ENCODE peak calls at places on chromosomes 13 and 19, in ten cellular contexts. One of them, this sample, is unnamed.

GRCh38 chr19:45496349-45496953 is 396 bp downstream of the RTN2 start:
- DNase-seq in ovary: peak
- DNase-seq in H1: no peak
- DNase-seq in sigmoid colon: no peak
- DNase-seq in HepG2: no peak
- DNase-seq in suprapubic skin: peak
- DNase-seq in transverse colon: no peak
- DNase-seq in tibial nerve: no peak
- DNase-seq in esophagus muscularis mucosa: no peak
- DNase-seq in SK-N-SH: peak
- DNase-seq in this sample: no peak

GRCh38 chr19:708154-709141 is at the start of gene PALM:
- DNase-seq in suprapubic skin: no peak
- DNase-seq in esophagus muscularis mucosa: no peak
- DNase-seq in HepG2: peak
- DNase-seq in SK-N-SH: peak
- DNase-seq in ovary: peak
- DNase-seq in H1: no peak
- DNase-seq in sigmoid colon: peak
- DNase-seq in transverse colon: no peak
- DNase-seq in tibial nerve: no peak
- DNase-seq in this sample: peak

GRCh38 chr19:871446-872265 is 12.2 kb downstream of the CFD start:
- DNase-seq in H1: no peak
- DNase-seq in HepG2: peak
- DNase-seq in suprapubic skin: no peak
- DNase-seq in transverse colon: no peak
- DNase-seq in ovary: peak
- DNase-seq in SK-N-SH: peak
- DNase-seq in esophagus muscularis mucosa: no peak
- DNase-seq in sigmoid colon: no peak
- DNase-seq in tibial nerve: no peak
- DNase-seq in this sample: no peak

GRCh38 chr19:43524922-43525835 is 1.8 kb downstream of the ETHE1 start:
- DNase-seq in HepG2: peak
- DNase-seq in transverse colon: peak
- DNase-seq in ovary: peak
- DNase-seq in sigmoid colon: peak
- DNase-seq in esophagus muscularis mucosa: no peak
- DNase-seq in suprapubic skin: no peak
- DNase-seq in tibial nerve: peak
- DNase-seq in H1: no peak
- DNase-seq in SK-N-SH: no peak
- DNase-seq in this sample: peak

GRCh38 chr19:32652893-32653625 is 21.9 kb downstream of the ANKRD27 start:
- DNase-seq in suprapubic skin: no peak
- DNase-seq in sigmoid colon: peak
- DNase-seq in tibial nerve: no peak
- DNase-seq in esophagus muscularis mucosa: no peak
- DNase-seq in H1: no peak
- DNase-seq in SK-N-SH: peak
- DNase-seq in HepG2: no peak
- DNase-seq in transverse colon: peak
- DNase-seq in ovary: peak
- DNase-seq in this sample: peak

GRCh38 chr13:46121597-46122163 is 16.8 kb upstream of the CPB2 start:
- DNase-seq in SK-N-SH: no peak
- DNase-seq in ovary: no peak
- DNase-seq in transverse colon: no peak
- DNase-seq in sigmoid colon: no peak
- DNase-seq in HepG2: peak
- DNase-seq in H1: no peak
- DNase-seq in esophagus muscularis mucosa: no peak
- DNase-seq in suprapubic skin: no peak
- DNase-seq in tibial nerve: no peak
- DNase-seq in this sample: no peak

GRCh38 chr13:74771964-74772363 is 637.8 kb upstream of the KLF12 start:
- DNase-seq in suprapubic skin: no peak
- DNase-seq in H1: no peak
- DNase-seq in tibial nerve: no peak
- DNase-seq in sigmoid colon: no peak
- DNase-seq in SK-N-SH: no peak
- DNase-seq in HepG2: no peak
- DNase-seq in transverse colon: no peak
- DNase-seq in ovary: no peak
- DNase-seq in esophagus muscularis mucosa: no peak
- DNase-seq in this sample: no peak

GRCh38 chr13:58953638-58954037 is 1210.1 kb downstream of the DIAPH3 start:
- DNase-seq in esophagus muscularis mucosa: no peak
- DNase-seq in SK-N-SH: no peak
- DNase-seq in tibial nerve: no peak
- DNase-seq in suprapubic skin: no peak
- DNase-seq in HepG2: no peak
- DNase-seq in H1: no peak
- DNase-seq in ovary: no peak
- DNase-seq in transverse colon: no peak
- DNase-seq in sigmoid colon: no peak
- DNase-seq in this sample: no peak

GRCh38 chr13:114146173-114146572 is 13.8 kb upstream of the RASA3 start:
- DNase-seq in transverse colon: no peak
- DNase-seq in suprapubic skin: peak
- DNase-seq in HepG2: no peak
- DNase-seq in esophagus muscularis mucosa: no peak
- DNase-seq in tibial nerve: peak
- DNase-seq in SK-N-SH: no peak
- DNase-seq in sigmoid colon: peak
- DNase-seq in ovary: no peak
- DNase-seq in H1: no peak
- DNase-seq in this sample: no peak
- TF ChIP-seq EP300 in transverse colon: no peak
- TF ChIP-seq EP300 in suprapubic skin: no peak
- TF ChIP-seq EP300 in HepG2: no peak
- TF ChIP-seq EP300 in esophagus muscularis mucosa: no peak
- TF ChIP-seq EP300 in tibial nerve: no peak
- TF ChIP-seq EP300 in SK-N-SH: no peak
- TF ChIP-seq EP300 in sigmoid colon: no peak
- TF ChIP-seq EP300 in ovary: no peak
- TF ChIP-seq EP300 in H1: no peak
- TF ChIP-seq EP300 in this sample: no peak

GRCh38 chr19:51539821-51540366 is 8.4 kb upstream of the SIGLEC6 start:
- DNase-seq in SK-N-SH: no peak
- DNase-seq in sigmoid colon: no peak
- DNase-seq in suprapubic skin: no peak
- DNase-seq in HepG2: no peak
- DNase-seq in ovary: no peak
- DNase-seq in H1: no peak
- DNase-seq in tibial nerve: no peak
- DNase-seq in transverse colon: no peak
- DNase-seq in esophagus muscularis mucosa: no peak
- DNase-seq in this sample: no peak

GRCh38 chr19:51530616-51531015 is 854 bp downstream of the SIGLEC6 start:
- DNase-seq in ovary: no peak
- DNase-seq in esophagus muscularis mucosa: no peak
- DNase-seq in transverse colon: no peak
- DNase-seq in H1: no peak
- DNase-seq in sigmoid colon: no peak
- DNase-seq in SK-N-SH: no peak
- DNase-seq in HepG2: no peak
- DNase-seq in suprapubic skin: no peak
- DNase-seq in tibial nerve: no peak
- DNase-seq in this sample: no peak

GRCh38 chr19:51531349-51532315 is at the start of gene SIGLEC6:
- DNase-seq in tibial nerve: peak
- DNase-seq in suprapubic skin: no peak
- DNase-seq in SK-N-SH: no peak
- DNase-seq in transverse colon: peak
- DNase-seq in esophagus muscularis mucosa: no peak
- DNase-seq in H1: no peak
- DNase-seq in sigmoid colon: peak
- DNase-seq in HepG2: no peak
- DNase-seq in ovary: no peak
- DNase-seq in this sample: peak

GRCh38 chr19:51535535-51535934 is 4.1 kb upstream of the SIGLEC6 start:
- DNase-seq in HepG2: no peak
- DNase-seq in tibial nerve: no peak
- DNase-seq in esophagus muscularis mucosa: no peak
- DNase-seq in suprapubic skin: no peak
- DNase-seq in sigmoid colon: no peak
- DNase-seq in ovary: no peak
- DNase-seq in SK-N-SH: no peak
- DNase-seq in transverse colon: no peak
- DNase-seq in H1: no peak
- DNase-seq in this sample: no peak
- TF ChIP-seq EP300 in HepG2: no peak
- TF ChIP-seq EP300 in tibial nerve: no peak
- TF ChIP-seq EP300 in esophagus muscularis mucosa: no peak
- TF ChIP-seq EP300 in suprapubic skin: no peak
- TF ChIP-seq EP300 in sigmoid colon: no peak
- TF ChIP-seq EP300 in ovary: no peak
- TF ChIP-seq EP300 in SK-N-SH: no peak
- TF ChIP-seq EP300 in transverse colon: no peak
- TF ChIP-seq EP300 in H1: no peak
- TF ChIP-seq EP300 in this sample: no peak

DNA sequence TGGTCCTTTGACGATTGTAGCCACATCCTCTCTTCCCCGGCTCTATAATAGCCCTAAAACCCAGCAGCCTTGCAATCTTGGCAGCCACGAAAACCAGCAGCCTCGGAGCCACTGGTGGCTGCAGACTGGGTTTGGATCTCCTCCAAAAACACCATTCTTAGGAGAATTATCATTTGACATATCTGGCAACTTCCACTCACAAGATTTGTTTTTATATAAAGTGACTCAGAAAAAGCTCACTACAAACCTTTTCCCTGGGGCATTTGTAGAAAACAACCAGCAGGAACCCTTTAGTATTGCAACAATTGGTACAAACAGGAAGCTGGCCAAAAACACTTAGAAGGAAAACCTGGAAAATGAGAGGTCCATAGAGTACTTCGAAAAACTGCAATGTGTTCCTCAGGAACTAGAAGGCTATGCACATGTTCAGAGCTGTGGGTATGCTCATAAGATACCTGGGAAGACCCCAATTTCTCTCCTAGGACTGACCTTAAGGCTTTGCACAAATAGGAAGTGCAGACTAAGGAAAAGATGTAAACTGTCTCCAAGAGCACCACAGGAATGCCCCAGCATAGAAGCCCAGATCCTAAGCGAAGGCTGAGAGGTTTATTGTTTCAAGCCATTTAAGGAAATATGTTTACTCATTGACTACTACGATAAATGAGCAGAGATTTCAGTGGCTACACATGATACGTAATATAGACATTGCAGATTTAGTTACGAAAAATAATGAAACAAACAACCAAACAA is 71.2 kb downstream of the MYO16 start:
- DNase-seq in sigmoid colon: no peak
- DNase-seq in tibial nerve: no peak
- DNase-seq in suprapubic skin: no peak
- DNase-seq in HepG2: no peak
- DNase-seq in esophagus muscularis mucosa: no peak
- DNase-seq in SK-N-SH: no peak
- DNase-seq in ovary: no peak
- DNase-seq in H1: no peak
- DNase-seq in transverse colon: no peak
- DNase-seq in this sample: no peak
- TF ChIP-seq EP300 in sigmoid colon: no peak
- TF ChIP-seq EP300 in tibial nerve: no peak
- TF ChIP-seq EP300 in suprapubic skin: no peak
- TF ChIP-seq EP300 in HepG2: no peak
- TF ChIP-seq EP300 in esophagus muscularis mucosa: no peak
- TF ChIP-seq EP300 in SK-N-SH: no peak
- TF ChIP-seq EP300 in ovary: no peak
- TF ChIP-seq EP300 in H1: no peak
- TF ChIP-seq EP300 in transverse colon: no peak
- TF ChIP-seq EP300 in this sample: no peak

GRCh38 chr19:49324801-49325491 is at the start of gene SLC6A16:
- DNase-seq in SK-N-SH: no peak
- DNase-seq in HepG2: no peak
- DNase-seq in suprapubic skin: no peak
- DNase-seq in sigmoid colon: no peak
- DNase-seq in ovary: no peak
- DNase-seq in esophagus muscularis mucosa: peak
- DNase-seq in transverse colon: no peak
- DNase-seq in H1: no peak
- DNase-seq in tibial nerve: no peak
- DNase-seq in this sample: no peak

GRCh38 chr19:49328741-49329140 is 3.8 kb upstream of the SLC6A16 start:
- DNase-seq in sigmoid colon: no peak
- DNase-seq in ovary: no peak
- DNase-seq in HepG2: no peak
- DNase-seq in esophagus muscularis mucosa: peak
- DNase-seq in suprapubic skin: no peak
- DNase-seq in transverse colon: no peak
- DNase-seq in H1: no peak
- DNase-seq in SK-N-SH: no peak
- DNase-seq in tibial nerve: no peak
- DNase-seq in this sample: no peak

GRCh38 chr19:49326165-49326704 is 1.2 kb upstream of the SLC6A16 start:
- DNase-seq in ovary: no peak
- DNase-seq in transverse colon: no peak
- DNase-seq in SK-N-SH: no peak
- DNase-seq in sigmoid colon: no peak
- DNase-seq in HepG2: no peak
- DNase-seq in suprapubic skin: no peak
- DNase-seq in tibial nerve: no peak
- DNase-seq in esophagus muscularis mucosa: peak
- DNase-seq in H1: no peak
- DNase-seq in this sample: no peak

GRCh38 chr19:49331616-49332055 is 3.6 kb upstream of the CD37 start:
- DNase-seq in tibial nerve: no peak
- DNase-seq in HepG2: peak
- DNase-seq in ovary: no peak
- DNase-seq in transverse colon: no peak
- DNase-seq in H1: no peak
- DNase-seq in esophagus muscularis mucosa: peak
- DNase-seq in sigmoid colon: no peak
- DNase-seq in SK-N-SH: peak
- DNase-seq in suprapubic skin: no peak
- DNase-seq in this sample: peak

DNA sequence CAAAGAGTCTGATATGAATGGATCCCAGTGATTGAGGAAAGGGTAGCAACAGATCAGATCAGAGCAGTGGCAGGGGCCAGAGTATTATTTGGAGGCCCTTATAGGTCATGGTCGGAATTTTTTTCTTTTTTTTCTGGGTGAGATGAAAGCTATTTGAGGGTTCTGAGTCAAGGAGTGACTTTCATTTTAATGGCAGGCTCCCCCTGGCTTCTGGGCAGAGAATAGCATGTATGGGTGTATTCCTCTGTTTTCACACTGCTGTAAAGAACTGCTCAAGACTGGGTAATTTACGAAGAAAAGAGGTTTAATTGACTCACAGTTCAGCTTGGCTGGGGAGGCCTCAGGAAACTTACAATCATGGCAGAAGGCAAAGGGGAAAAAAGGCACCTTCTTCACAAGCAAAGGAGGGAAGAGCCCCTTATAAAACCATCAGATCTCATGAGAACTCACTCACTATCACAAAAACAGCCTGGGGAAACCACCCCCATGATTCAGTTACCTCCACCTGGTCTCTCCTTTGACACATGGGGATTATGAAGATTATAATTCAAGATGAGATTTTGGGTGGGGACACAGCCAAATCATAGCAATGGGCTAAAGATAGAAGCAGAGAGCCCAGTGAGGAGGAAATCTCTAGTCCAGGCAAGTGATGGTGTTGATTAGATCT is 3.0 kb upstream of the SLC6A16 start:
- DNase-seq in SK-N-SH: no peak
- DNase-seq in esophagus muscularis mucosa: peak
- DNase-seq in HepG2: peak
- DNase-seq in transverse colon: no peak
- DNase-seq in sigmoid colon: no peak
- DNase-seq in H1: no peak
- DNase-seq in tibial nerve: no peak
- DNase-seq in ovary: no peak
- DNase-seq in suprapubic skin: no peak
- DNase-seq in this sample: no peak
- TF ChIP-seq EP300 in SK-N-SH: no peak
- TF ChIP-seq EP300 in esophagus muscularis mucosa: no peak
- TF ChIP-seq EP300 in HepG2: no peak
- TF ChIP-seq EP300 in transverse colon: no peak
- TF ChIP-seq EP300 in sigmoid colon: no peak
- TF ChIP-seq EP300 in H1: no peak
- TF ChIP-seq EP300 in tibial nerve: no peak
- TF ChIP-seq EP300 in ovary: no peak
- TF ChIP-seq EP300 in suprapubic skin: no peak
- TF ChIP-seq EP300 in this sample: no peak